ENCODE peak calls at places on chromosomes 11 and 22, in seven cellular contexts. O is AG09309; C is activated CD8-positive, alpha-beta memory T cell treated with anti-CD3 and anti-CD28 coated beads, Interleukin-2, amount 50 U/mL, for 4 hours; B is islet precursor cell; I is stimulated activated CD8-positive, alpha-beta memory T cell treated with anti-CD3 and anti-CD28 coated beads, Interleukin-12 subunit alpha, Interleukin-12 subunit beta, amount 100 ng/mL, for 4 hours; Q is GM23248; D is activated CD8-positive, alpha-beta T cell treated with anti-CD3 and anti-CD28 coated beads, Interleukin-2, amount 10 ng/mL, durations not matched to agents 7 days and 5 days. Y is an unnamed sample.

GRCh38 chr11:113697798-113698407 is 8.2 kb downstream of the TMPRSS5 start:
- DNase-seq in O (no peak), C (no peak), B (peak; percentile 24), I (no peak), Q (peak; percentile 27), D (no peak), Y (no peak)

GRCh38 chr22:38258895-38259294 is 13.9 kb downstream of the TMEM184B start:
- DNase-seq in O (no peak), C (no peak), B (no peak), I (no peak), Q (no peak), D (no peak), Y (no peak)

GRCh38 chr11:103125462-103125861 is 16.2 kb downstream of the DYNC2H1 start:
- DNase-seq in O (no peak), C (no peak), B (no peak), I (no peak), Q (no peak), D (no peak), Y (no peak)

GRCh38 chr11:63490551-63491239 is at the start of gene PLAAT5:
- DNase-seq in O (no peak), C (peak; percentile 29), B (peak; percentile 76), I (no peak), Q (peak; percentile 25), D (no peak), Y (no peak)

GRCh38 chr11:124801636-124802312 is 1.6 kb upstream of the MSANTD2 start:
- DNase-seq in O (no peak), C (no peak), B (no peak), I (no peak), Q (peak; percentile 74), D (no peak), Y (no peak)

GRCh38 chr11:6771926-6772898 is at the start of gene OR2AG2:
- DNase-seq in O (no peak), C (no peak), B (no peak), I (no peak), Q (no peak), D (no peak), Y (peak; percentile 79)

GRCh38 chr11:64504999-64505398 is 86.0 kb upstream of the SLC22A12 start:
- DNase-seq in O (no peak), C (no peak), B (no peak), I (no peak), Q (no peak), D (no peak), Y (no peak)

GRCh38 chr11:40417627-40418026 is 1041.8 kb downstream of the LRRC4C start:
- DNase-seq in O (no peak), C (no peak), B (no peak), I (no peak), Q (no peak), D (no peak), Y (no peak)

GRCh38 chr11:64959498-64959897 is 12.4 kb downstream of the MAJIN start:
- DNase-seq in O (no peak), C (no peak), B (no peak), I (no peak), Q (peak; percentile 53), D (no peak), Y (no peak)

GRCh38 chr11:82895437-82896091 is 4.7 kb downstream of the PRCP start:
- DNase-seq in O (no peak), C (no peak), B (no peak), I (no peak), Q (no peak), D (no peak), Y (peak; percentile 48)

GRCh38 chr22:17101475-17102296 is 16.9 kb downstream of the IL17RA start:
- DNase-seq in O (no peak), C (no peak), B (no peak), I (no peak), Q (no peak), D (no peak), Y (no peak)

GRCh38 chr11:95524328-95525036 is 265.1 kb downstream of the FAM76B start:
- DNase-seq in O (no peak), C (no peak), B (peak; percentile 66), I (no peak), Q (no peak), D (no peak), Y (no peak)

GRCh38 chr22:35430897-35431322 is 31.0 kb downstream of the MCM5 start:
- DNase-seq in O (peak; percentile 68), C (peak; percentile 66), B (peak; percentile 93), I (peak; percentile 26), Q (peak; percentile 96), D (peak; percentile 63), Y (peak; percentile 50)

GRCh38 chr11:11179239-11179638 is 173.8 kb downstream of the CSNK2A3 start:
- DNase-seq in O (peak; percentile 40), C (no peak), B (peak; percentile 88), I (no peak), Q (peak; percentile 89), D (no peak), Y (no peak)

GRCh38 chr22:44802956-44803355 is 50.6 kb downstream of the ARHGAP8 start:
- DNase-seq in O (no peak), C (no peak), B (no peak), I (no peak), Q (no peak), D (no peak), Y (no peak)

GRCh38 chr22:46843691-46844297 is 81.3 kb downstream of the TBC1D22A start:
- DNase-seq in O (no peak), C (no peak), B (peak; percentile 50), I (no peak), Q (peak; percentile 47), D (no peak), Y (no peak)

GRCh38 chr11:63917685-63918523 is 940 bp upstream of the RCOR2 start:
- DNase-seq in O (no peak), C (no peak), B (peak; percentile 90), I (no peak), Q (peak; percentile 55), D (peak; percentile 37), Y (peak; percentile 48)

GRCh38 chr11:67372232-67372992 is 986 bp downstream of the CLCF1 start:
- DNase-seq in O (no peak), C (no peak), B (no peak), I (peak; percentile 16), Q (peak; percentile 48), D (no peak), Y (no peak)